ENCODE peak calls at places on chromosome 17, in ten cellular contexts. K is left lung, B is breast epithelium, R is GM23338, X is Caco-2, J is fibroblast of lung, F is colonic mucosa, G is brain microvascular endothelial cell, O is endothelial cell of umbilical vein, C is upper lobe of right lung. T is an unnamed sample. For H3K36me3, the result is how much of the 10 kb centered on the place peaks cover.

GRCh38 chr17:72219136-72219823 is 98.5 kb downstream of the SOX9 start:
- DNase-seq in K (no peak), R (peak), G (no peak), B (no peak), X (no peak), J (peak), F (no peak), O (no peak), C (no peak), T (no peak)

GRCh38 chr17:27520571-27521185 is 64.4 kb downstream of the KSR1 start:
- DNase-seq in J (no peak), F (no peak), O (no peak), C (no peak), R (no peak), K (no peak), B (no peak), G (no peak), X (no peak), T (no peak)

GRCh38 chr17:40485851-40486512 is 15.4 kb downstream of the TNS4 start:
- DNase-seq in F (no peak), K (no peak), X (no peak), G (peak), C (no peak), B (no peak), O (no peak), J (peak), R (no peak), T (peak)

GRCh38 chr17:63282455-63282854 is 163.7 kb downstream of the CYB561 start:
- DNase-seq in K (no peak), G (no peak), O (no peak), C (no peak), J (no peak), R (no peak), F (no peak), X (no peak), B (no peak), T (no peak)

GRCh38 chr17:7886227-7887037 is 2.2 kb upstream of the CHD3 start:
- DNase-seq in G (peak), C (no peak), B (no peak), R (peak), X (no peak), J (peak), F (peak), O (peak), K (no peak), T (no peak)

GRCh38 chr17:56173958-56174357 is 20.7 kb downstream of the ANKFN1 start:
- DNase-seq in R (no peak), K (no peak), C (no peak), G (no peak), B (no peak), F (no peak), J (peak), O (no peak), X (peak), T (no peak)

GRCh38 chr17:19004601-19005441 is at the start of gene FAM83G:
- DNase-seq in B (peak), C (peak), F (peak), G (peak), X (peak), J (peak), R (peak), O (peak), K (peak), T (peak)

GRCh38 chr17:17028059-17028877 is 14.0 kb upstream of the MPRIP start:
- DNase-seq in B (peak), K (peak), G (peak), R (peak), F (peak), X (peak), C (peak), O (no peak), J (peak), T (no peak)

GRCh38 chr17:21376835-21377690 is 906 bp downstream of the KCNJ12 start:
- DNase-seq in F (no peak), O (peak), R (peak), C (no peak), J (peak), K (peak), G (peak), B (no peak), X (no peak), T (no peak)

GRCh38 chr17:75272848-75273184 is 1.8 kb upstream of the MIF4GD start:
- DNase-seq in J (no peak), C (no peak), G (no peak), B (no peak), F (no peak), O (no peak), X (no peak), K (no peak), R (no peak), T (no peak)

GRCh38 chr17:54452666-54453348 is 447.8 kb upstream of the TOM1L1 start:
- DNase-seq in X (no peak), C (no peak), R (no peak), F (no peak), G (no peak), B (no peak), O (no peak), J (no peak), K (no peak), T (no peak)
- H3K36me3 ChIP-seq in X (under half), C (under half), R (under half), F (under half), G (under half), B (under half), O (under half), J (under half), K (under half), T (under half)

GRCh38 chr17:78652913-78653312 is 75.7 kb upstream of the DNAH17 start:
- DNase-seq in O (no peak), X (no peak), F (no peak), C (no peak), J (no peak), K (no peak), R (no peak), B (no peak), G (no peak), T (no peak)

GRCh38 chr17:78651551-78651950 is 74.4 kb upstream of the DNAH17 start:
- DNase-seq in B (no peak), G (no peak), O (no peak), X (no peak), J (peak), F (no peak), K (no peak), C (no peak), R (no peak), T (no peak)

GRCh38 chr17:78652024-78652423 is 74.8 kb upstream of the DNAH17 start:
- DNase-seq in G (no peak), C (no peak), R (no peak), K (no peak), X (no peak), F (no peak), O (no peak), B (no peak), J (no peak), T (no peak)

GRCh38 chr17:78654230-78654824 is 77.1 kb upstream of the DNAH17 start:
- DNase-seq in F (no peak), R (no peak), C (no peak), K (no peak), B (no peak), J (no peak), O (no peak), G (no peak), X (no peak), T (no peak)

DNA sequence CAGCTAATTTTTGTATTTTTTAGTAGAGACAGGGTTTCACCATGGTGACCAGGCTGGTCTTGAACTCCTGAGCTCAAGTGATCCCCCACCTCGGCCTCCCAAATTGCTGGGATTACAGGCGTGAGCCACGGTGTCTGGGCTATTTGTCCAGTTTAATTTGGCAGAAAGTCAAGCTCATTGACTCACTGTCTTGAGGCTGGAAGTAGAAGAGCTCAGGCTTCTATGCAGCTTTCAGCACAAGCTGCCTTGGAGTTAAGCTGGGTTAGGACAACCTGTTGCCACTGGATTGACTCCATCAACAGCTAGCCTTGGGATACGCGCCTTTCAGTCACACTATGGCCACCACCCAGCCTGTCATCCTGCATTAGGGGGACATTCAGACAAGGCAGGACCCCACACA is 76.2 kb upstream of the DNAH17 start:
- DNase-seq in R (no peak), X (no peak), B (no peak), K (no peak), G (peak), J (peak), F (no peak), C (no peak), O (peak), T (no peak)
- TF ChIP-seq CTCF in R (no peak), X (no peak), B (no peak), K (no peak), G (no peak), J (no peak), F (no peak), C (no peak), O (no peak), T (no peak)

GRCh38 chr17:20217677-20218076 is 208.5 kb downstream of the SPECC1 start:
- DNase-seq in R (no peak), F (no peak), K (no peak), B (no peak), O (no peak), X (no peak), J (no peak), G (no peak), C (no peak), T (no peak)
- H3K36me3 ChIP-seq in R (under half), F (under half), K (under half), B (under half), O (under half), X (under half), J (under half), G (under half), C (under half), T (under half)

GRCh38 chr17:76585649-76586593 is at the start of gene ST6GALNAC2:
- DNase-seq in B (peak), J (peak), C (peak), F (peak), O (peak), R (peak), K (peak), X (peak), G (no peak), T (peak)
- TF ChIP-seq CTCF in B (no peak), J (peak), C (peak), F (no peak), O (peak), R (peak), K (peak), X (no peak), G (no peak), T (peak)

T was measured in ascending aorta.